ENCODE peak calls at places on chromosomes 11 and 22, in nine cellular contexts. C is germinal center; M is hepatic stellate cell; B is stimulated activated CD8-positive, alpha-beta memory T cell treated with anti-CD3 and anti-CD28 coated beads, Interleukin-4, amount 100 ng/mL, for 24 hours; T is iPS-NIHi11; J is hypothalamus; L is dorsolateral prefrontal cortex; O is stimulated activated naive CD4-positive, alpha-beta T cell; I is GF-D8. V is an unnamed sample.

GRCh38 chr11:15947681-15948648 is 408.4 kb downstream of the SOX6 start:
- DNase-seq in J (no peak), I (no peak), C (no peak), T (no peak), M (no peak), O (no peak), L (no peak), B (no peak), V (no peak)

GRCh38 chr11:126410649-126411048 is 55.2 kb downstream of the ST3GAL4 start:
- DNase-seq in I (no peak), L (no peak), B (no peak), C (no peak), O (no peak), J (no peak), T (no peak), M (no peak), V (no peak)

GRCh38 chr11:79439893-79440450 is 858 bp downstream of the TENM4 start:
- DNase-seq in B (no peak), L (peak), I (no peak), O (no peak), M (no peak), T (peak), C (peak), J (no peak), V (peak)

GRCh38 chr11:100188137-100188783 is 498.8 kb upstream of the ARHGAP42 start:
- DNase-seq in O (no peak), C (no peak), M (no peak), I (no peak), J (no peak), T (no peak), B (no peak), L (no peak), V (no peak)

GRCh38 chr11:67002921-67003411 is 20.0 kb upstream of the SYT12 start:
- DNase-seq in M (no peak), L (no peak), J (no peak), T (no peak), I (no peak), O (no peak), B (no peak), C (no peak), V (no peak)

GRCh38 chr22:37206841-37207821 is 5.1 kb downstream of the SSTR3 start:
- DNase-seq in J (no peak), L (no peak), T (no peak), O (no peak), I (no peak), M (no peak), C (no peak), B (no peak), V (no peak)

GRCh38 chr11:83510530-83511449 is 224.6 kb upstream of the CCDC90B start:
- DNase-seq in O (no peak), C (no peak), M (no peak), I (no peak), B (no peak), T (no peak), L (no peak), J (no peak), V (no peak)

GRCh38 chr11:86291466-86292262 is 10.4 kb upstream of the HIKESHI start:
- DNase-seq in B (peak), L (no peak), I (no peak), C (peak), J (no peak), T (peak), O (peak), M (peak), V (no peak)

GRCh38 chr11:91470656-91471055 is 754.0 kb upstream of the FAT3 start:
- DNase-seq in O (no peak), C (no peak), M (no peak), T (no peak), L (no peak), J (no peak), I (no peak), B (no peak), V (no peak)

GRCh38 chr11:102367364-102367763 is 20.4 kb downstream of the BIRC2 start:
- DNase-seq in I (peak), M (peak), B (no peak), C (peak), J (no peak), O (peak), L (no peak), T (no peak), V (no peak)

GRCh38 chr11:37710031-37710430 is 1112.0 kb upstream of the RAG2 start:
- DNase-seq in T (no peak), O (no peak), M (no peak), L (no peak), C (no peak), I (no peak), B (no peak), J (no peak), V (no peak)

GRCh38 chr11:44842219-44842618 is 108.5 kb downstream of the TP53I11 start:
- DNase-seq in C (no peak), T (no peak), J (no peak), O (no peak), M (peak), L (no peak), B (no peak), I (no peak), V (no peak)

GRCh38 chr22:19943665-19944026 is 2.0 kb upstream of the TXNRD2 start:
- DNase-seq in O (no peak), J (no peak), C (no peak), B (no peak), L (no peak), I (peak), T (no peak), M (peak), V (no peak)

GRCh38 chr22:17366830-17367229 is 2.4 kb upstream of the CECR2 start:
- DNase-seq in B (no peak), O (no peak), L (peak), I (no peak), T (peak), J (peak), M (no peak), C (peak), V (peak)